ENCODE peak calls at places on chromosomes 6 and 20, in five cellular contexts. U is GM12878, G is SK-N-SH, D is GM12892, R is K562. E is an unnamed sample.

GRCh38 chr6:11810039-11810541 is 31.5 kb upstream of the ADTRP start:
- DNase-seq in U (no peak), G (no peak), D (no peak), R (peak), E (no peak)

GRCh38 chr6:47700051-47700450 is 1.7 kb downstream of the ADGRF4 start:
- DNase-seq in U (no peak), G (no peak), D (no peak), R (no peak), E (no peak)

GRCh38 chr6:13164316-13164715 is 164.0 kb downstream of the TBC1D7 start:
- DNase-seq in U (no peak), G (no peak), D (no peak), R (no peak), E (no peak)

GRCh38 chr6:36954262-36954931 is at the start of gene PI16:
- DNase-seq in U (no peak), G (no peak), D (no peak), R (peak), E (no peak)

GRCh38 chr6:3414704-3415453 is 42.0 kb downstream of the SLC22A23 start:
- DNase-seq in U (no peak), G (no peak), D (no peak), R (peak), E (peak)

GRCh38 chr6:112501705-112502104 is 154.6 kb downstream of the RFPL4B start:
- DNase-seq in U (no peak), G (peak), D (no peak), R (no peak), E (no peak)

GRCh38 chr6:129866256-129866655 is 5.1 kb upstream of the TMEM244 start:
- DNase-seq in U (no peak), G (no peak), D (no peak), R (no peak), E (no peak)

GRCh38 chr6:166168616-166169548 is 1.2 kb upstream of the TBXT start:
- DNase-seq in U (no peak), G (no peak), D (no peak), R (no peak), E (no peak)

GRCh38 chr20:24627291-24627690 is 157.9 kb downstream of the SYNDIG1 start:
- DNase-seq in U (no peak), G (no peak), D (no peak), R (no peak), E (no peak)

GRCh38 chr20:14336667-14337066 is 745 bp downstream of the FLRT3 start:
- DNase-seq in U (no peak), G (no peak), D (no peak), R (no peak), E (no peak)

GRCh38 chr6:125598422-125598821 is 151.0 kb upstream of the HEY2 start:
- DNase-seq in U (no peak), G (no peak), D (no peak), R (no peak), E (no peak)

GRCh38 chr20:35237486-35237885 is 11.0 kb downstream of the MMP24 start:
- DNase-seq in U (no peak), G (no peak), D (no peak), R (no peak), E (no peak)

GRCh38 chr6:140090871-140091270 is 716.4 kb upstream of the CITED2 start:
- DNase-seq in U (no peak), G (no peak), D (no peak), R (no peak), E (no peak)

GRCh38 chr6:34129753-34130152 is 16.1 kb downstream of the GRM4 start:
- DNase-seq in U (no peak), G (no peak), D (no peak), R (no peak), E (no peak)

GRCh38 chr6:34531580-34532201 is 24.4 kb downstream of the SPDEF start:
- DNase-seq in U (peak), G (no peak), D (no peak), R (peak), E (no peak)

GRCh38 chr6:111605100-111605748 is 454 bp downstream of the TRAF3IP2 start:
- DNase-seq in U (no peak), G (no peak), D (peak), R (peak), E (peak)

GRCh38 chr6:80263603-80264002 is 157.1 kb downstream of the BCKDHB start:
- DNase-seq in U (no peak), G (no peak), D (no peak), R (no peak), E (no peak)

GRCh38 chr6:154487367-154488275 is 22.9 kb downstream of the CNKSR3 start:
- DNase-seq in U (no peak), G (peak), D (no peak), R (no peak), E (no peak)

GRCh38 chr6:166757226-166758135 is 130.4 kb upstream of the RPS6KA2 start:
- DNase-seq in U (no peak), G (peak), D (no peak), R (no peak), E (no peak)

GRCh38 chr6:145829950-145830349 is 15.4 kb upstream of the FBXO30 start:
- DNase-seq in U (no peak), G (no peak), D (no peak), R (no peak), E (no peak)

GRCh38 chr6:29442670-29443184 is 3.6 kb downstream of the OR10C1 start:
- DNase-seq in U (no peak), G (no peak), D (no peak), R (no peak), E (no peak)

GRCh38 chr6:151763303-151763702 is 44.2 kb upstream of the ESR1 start:
- DNase-seq in U (no peak), G (peak), D (no peak), R (peak), E (no peak)

GRCh38 chr6:129835691-129836090 is 25.4 kb downstream of the TMEM244 start:
- DNase-seq in U (no peak), G (no peak), D (no peak), R (no peak), E (no peak)

GRCh38 chr6:107637914-107638313 is 148.0 kb downstream of the SOBP start:
- DNase-seq in U (no peak), G (no peak), D (no peak), R (no peak), E (no peak)

DNA sequence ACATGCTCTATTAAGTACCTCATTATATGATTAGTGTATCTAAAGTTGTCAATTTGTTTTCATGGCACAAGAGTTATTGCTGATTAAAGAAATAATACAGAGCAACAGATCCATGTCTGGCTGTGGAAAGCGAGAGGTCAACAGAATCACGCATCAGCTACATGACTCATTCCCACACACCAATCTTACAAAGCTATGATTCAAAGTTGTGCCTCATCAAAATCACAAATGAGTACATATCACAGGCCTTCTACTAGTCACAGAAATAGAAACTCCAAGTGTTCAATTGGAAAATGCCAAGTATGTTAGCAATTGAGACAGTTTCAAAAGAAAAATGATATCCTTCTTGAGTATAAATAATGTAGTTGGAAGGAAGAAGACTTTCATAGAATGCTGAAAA is 57.8 kb upstream of the NKAIN2 start:
- DNase-seq in U (no peak), G (no peak), D (no peak), R (no peak), E (no peak)
- TF ChIP-seq TAF1 in U (no peak), G (no peak), D (no peak), R (no peak), E (no peak)

DNA sequence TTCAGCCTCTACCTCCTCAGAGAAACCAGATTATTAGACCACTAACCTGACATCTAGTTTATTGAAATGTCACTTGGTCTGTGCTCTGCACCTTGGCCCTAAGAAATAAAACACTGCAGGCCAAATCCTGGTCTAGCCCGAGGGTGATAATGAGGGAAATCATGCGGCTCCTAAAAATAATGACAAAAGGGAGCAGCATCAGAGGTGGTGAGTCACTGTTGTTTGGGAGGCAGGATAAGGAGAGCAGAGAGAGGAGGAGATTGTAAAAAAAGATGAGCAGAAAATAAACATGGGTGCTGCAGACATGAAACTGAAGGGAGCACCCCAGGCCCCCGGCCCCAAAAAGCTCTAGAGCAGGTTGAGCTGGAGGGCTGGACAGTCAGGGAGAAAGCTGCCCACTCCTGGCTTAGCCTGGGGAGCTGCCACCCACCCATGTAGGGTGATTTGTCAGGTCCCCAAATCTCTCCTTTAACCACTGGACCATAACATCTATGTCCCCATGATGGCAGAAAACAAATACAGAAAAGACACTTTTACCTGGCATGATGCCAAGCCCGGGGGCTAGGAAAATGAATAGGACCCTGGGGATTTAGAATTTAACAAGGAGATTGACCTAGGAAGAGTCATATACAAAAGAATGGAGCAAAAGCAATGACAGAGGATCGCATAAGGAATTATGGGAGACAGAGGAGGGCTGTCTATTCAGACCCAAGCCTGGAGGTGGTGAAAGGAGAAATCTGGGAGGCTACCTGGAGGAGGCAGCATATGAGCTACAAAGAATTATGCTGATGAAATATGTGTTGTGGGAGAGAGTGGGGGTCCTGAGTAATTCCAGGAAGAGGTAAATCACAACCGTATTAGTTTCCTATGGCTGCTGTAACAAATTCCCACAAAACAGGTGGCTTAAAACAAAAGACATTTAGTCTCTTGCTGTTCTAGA is 103.7 kb downstream of the SNAP25 start:
- DNase-seq in U (no peak), G (peak), D (no peak), R (no peak), E (no peak)
- TF ChIP-seq TAF1 in U (no peak), G (no peak), D (no peak), R (no peak), E (no peak)

GRCh38 chr20:41643504-41643938 is 25.3 kb upstream of the CHD6 start:
- DNase-seq in U (no peak), G (no peak), D (no peak), R (peak), E (no peak)
- TF ChIP-seq TAF1 in U (no peak), G (no peak), D (no peak), R (no peak), E (no peak)

DNA sequence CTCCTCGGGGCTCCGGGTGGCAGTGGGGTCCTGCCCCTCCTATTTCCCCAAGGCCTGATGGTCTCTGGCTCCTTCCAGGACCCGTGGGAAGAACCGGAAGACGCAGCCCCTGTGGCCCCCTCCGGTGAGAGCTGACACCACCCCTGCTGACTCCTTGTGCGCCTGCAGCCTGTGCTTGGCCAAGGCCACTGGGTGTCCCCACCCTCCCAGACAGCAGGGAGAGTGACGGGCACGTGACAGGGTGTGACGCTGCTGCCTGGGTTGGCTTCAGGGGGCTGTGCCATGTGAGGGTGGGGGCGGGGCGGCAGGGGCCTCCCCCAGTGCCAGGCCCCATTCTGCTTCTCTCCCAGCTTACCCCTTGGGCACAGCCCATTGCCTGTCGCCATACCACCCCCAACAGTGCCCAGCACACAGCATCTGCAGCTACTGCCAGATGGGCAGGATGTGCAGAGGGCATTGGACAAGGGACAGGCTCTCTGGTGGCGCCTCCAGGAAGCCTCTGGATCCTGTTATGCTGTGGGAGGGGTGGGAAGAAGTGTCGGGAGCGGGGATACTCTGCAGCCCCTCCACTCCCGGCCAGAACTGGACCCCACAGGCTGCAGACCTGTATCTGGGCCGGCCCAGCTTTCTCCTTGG is 2.9 kb downstream of the BIRC7 start:
- DNase-seq in U (no peak), G (peak), D (no peak), R (peak), E (no peak)
- TF ChIP-seq TAF1 in U (no peak), G (no peak), D (no peak), R (no peak), E (no peak)

GRCh38 chr6:131831886-131832285 is 24.1 kb downstream of the ENPP1 start:
- DNase-seq in U (no peak), G (no peak), D (no peak), R (no peak), E (no peak)

GRCh38 chr6:131828946-131829345 is 21.1 kb downstream of the ENPP1 start:
- DNase-seq in U (no peak), G (no peak), D (no peak), R (no peak), E (no peak)

GRCh38 chr6:131828080-131828479 is 20.3 kb downstream of the ENPP1 start:
- DNase-seq in U (no peak), G (no peak), D (no peak), R (no peak), E (no peak)

GRCh38 chr6:131831392-131831791 is 23.6 kb downstream of the ENPP1 start:
- DNase-seq in U (no peak), G (no peak), D (no peak), R (no peak), E (no peak)

DNA sequence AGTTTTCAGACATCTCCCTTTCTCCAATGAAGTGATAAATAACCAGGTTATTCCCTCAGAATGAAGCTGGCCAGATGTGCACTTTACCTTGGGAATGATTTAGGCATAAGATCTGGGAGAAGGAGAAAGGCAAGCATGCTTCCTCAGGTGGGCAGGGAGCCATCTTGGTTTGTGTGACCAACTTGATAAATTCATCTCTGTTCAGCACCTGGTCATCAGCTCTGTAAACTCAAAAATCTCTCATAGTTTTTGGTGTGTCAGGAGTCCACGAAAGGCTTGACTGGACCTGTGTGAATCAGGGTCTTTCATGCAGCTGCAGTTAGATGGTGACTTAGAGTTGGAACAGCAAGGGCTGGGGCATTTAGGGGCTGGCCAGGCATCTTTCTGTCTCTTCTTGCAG is 24.5 kb downstream of the ENPP1 start:
- DNase-seq in U (no peak), G (no peak), D (no peak), R (no peak), E (no peak)
- TF ChIP-seq TAF1 in U (no peak), G (no peak), D (no peak), R (no peak), E (no peak)

GRCh38 chr20:52864895-52865590 is 107.1 kb upstream of the TSHZ2 start:
- DNase-seq in U (no peak), G (no peak), D (no peak), R (no peak), E (no peak)

DNA sequence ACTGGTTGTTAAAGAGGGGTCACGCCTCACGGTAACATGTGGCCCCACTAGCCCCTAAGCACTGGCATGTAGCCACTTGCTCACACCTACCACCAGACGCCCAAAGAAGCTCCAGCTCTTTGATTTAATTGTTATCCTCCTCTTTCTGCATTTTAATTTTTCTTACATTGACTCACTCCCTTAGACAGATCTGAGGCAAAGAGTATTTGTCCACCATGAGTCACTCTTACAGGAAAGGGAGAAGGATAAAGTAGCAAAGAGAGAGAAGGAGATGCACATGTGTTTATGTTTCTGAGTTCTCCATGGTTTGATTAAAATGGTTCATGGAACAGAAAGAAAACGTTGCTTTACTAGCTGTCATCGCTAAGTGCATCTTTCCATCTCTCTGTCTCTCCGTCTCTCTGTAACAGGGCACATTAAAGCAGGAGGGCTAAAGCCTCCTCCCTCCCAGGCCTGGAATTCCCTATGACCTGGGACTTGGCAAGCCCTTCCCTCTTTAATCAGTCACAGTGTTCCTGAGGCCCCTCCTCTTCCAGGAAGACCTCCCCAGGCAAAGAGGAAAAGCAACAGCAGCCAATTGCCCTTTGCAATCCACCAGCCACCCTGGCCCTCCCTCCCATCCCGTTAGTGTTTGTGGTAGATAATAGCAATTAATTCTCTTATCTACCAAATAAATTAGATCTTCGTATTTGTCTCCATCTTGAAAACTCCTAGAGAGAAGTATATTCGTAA is 112.8 kb upstream of the TSHZ2 start:
- DNase-seq in U (no peak), G (peak), D (no peak), R (no peak), E (no peak)
- TF ChIP-seq TAF1 in U (no peak), G (no peak), D (no peak), R (no peak), E (no peak)

GRCh38 chr6:83442752-83443151 is 11.9 kb upstream of the ME1 start:
- DNase-seq in U (no peak), G (no peak), D (no peak), R (no peak), E (no peak)
- TF ChIP-seq TAF1 in U (no peak), G (no peak), D (no peak), R (no peak), E (no peak)

GRCh38 chr20:57594092-57594911 is 25.9 kb downstream of the ZBP1 start:
- DNase-seq in U (no peak), G (peak), D (peak), R (peak), E (peak)
- TF ChIP-seq TAF1 in U (no peak), G (no peak), D (no peak), R (no peak), E (no peak)

GRCh38 chr20:19017104-19017690 is 195.2 kb upstream of the SLC24A3 start:
- DNase-seq in U (no peak), G (no peak), D (no peak), R (no peak), E (no peak)
- TF ChIP-seq TAF1 in U (no peak), G (no peak), D (no peak), R (no peak), E (no peak)

GRCh38 chr20:58473818-58474425 is 41.3 kb downstream of the APCDD1L start:
- DNase-seq in U (no peak), G (peak), D (no peak), R (no peak), E (no peak)

GRCh38 chr20:58472273-58473018 is 42.8 kb downstream of the APCDD1L start:
- DNase-seq in U (no peak), G (no peak), D (no peak), R (no peak), E (no peak)

GRCh38 chr20:58478141-58478805 is 36.9 kb downstream of the APCDD1L start:
- DNase-seq in U (no peak), G (no peak), D (no peak), R (no peak), E (no peak)

GRCh38 chr20:58471835-58472164 is 43.4 kb downstream of the APCDD1L start:
- DNase-seq in U (no peak), G (no peak), D (no peak), R (no peak), E (no peak)

DNA sequence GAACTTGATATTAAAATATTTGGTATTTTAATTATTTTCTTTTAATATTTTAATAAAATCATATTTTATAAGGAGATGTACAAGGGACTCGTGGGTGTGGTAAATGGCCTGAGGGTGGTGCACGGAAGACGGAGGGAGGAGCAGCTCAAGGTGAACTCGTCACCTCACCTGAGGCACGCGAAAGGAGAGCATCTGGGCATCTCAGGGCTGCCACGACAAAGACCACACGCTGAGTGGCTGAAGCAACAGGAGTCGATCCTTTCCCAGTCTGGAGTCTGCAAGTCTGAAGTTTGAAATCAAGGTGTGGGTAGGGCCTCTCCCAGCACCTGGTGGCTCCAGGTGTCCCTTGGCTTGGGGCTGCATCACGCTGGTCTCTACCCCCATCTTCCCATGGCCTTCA is 39.7 kb downstream of the APCDD1L start:
- DNase-seq in U (no peak), G (no peak), D (no peak), R (no peak), E (no peak)
- TF ChIP-seq TAF1 in U (no peak), G (no peak), D (no peak), R (no peak), E (no peak)

E was measured in GM12891.